ENCODE peak calls at places on chromosomes 1 and 21, in five cellular contexts. D is HL-60, E is NB4, A is fibroblast of pulmonary artery, I is neural progenitor cell. X is an unnamed sample.

GRCh38 chr1:209808059-209808494 is 2.1 kb upstream of the IRF6 start:
- DNase-seq in D (no peak), E (no peak), A (peak; percentile 97), I (no peak), X (no peak)

GRCh38 chr1:192802406-192802805 is 6.4 kb upstream of the RGS2 start:
- DNase-seq in D (no peak), E (no peak), A (no peak), I (no peak), X (no peak)

GRCh38 chr1:71565267-71565666 is 484.4 kb upstream of the ZRANB2 start:
- DNase-seq in D (no peak), E (no peak), A (peak; percentile 13), I (no peak), X (no peak)

GRCh38 chr1:37599940-37600339 is 4.2 kb upstream of the GNL2 start:
- DNase-seq in D (no peak), E (no peak), A (no peak), I (no peak), X (no peak)

GRCh38 chr21:9759972-9760371 is 761.4 kb upstream of the TPTE start:
- DNase-seq in D (no peak), E (no peak), A (no peak), I (no peak), X (no peak)

GRCh38 chr1:180646093-180646492 is 14.3 kb downstream of the XPR1 start:
- DNase-seq in D (no peak), E (no peak), A (no peak), I (no peak), X (no peak)

GRCh38 chr1:246742396-246742795 is 18.2 kb downstream of the SCCPDH start:
- DNase-seq in D (no peak), E (no peak), A (no peak), I (no peak), X (no peak)

GRCh38 chr1:23558140-23558871 is 995 bp downstream of the ID3 start:
- DNase-seq in D (no peak), E (peak; percentile 57), A (peak; percentile 78), I (peak; percentile 45), X (peak; percentile 43)

GRCh38 chr1:6653651-6654290 is 29.1 kb downstream of the THAP3 start:
- DNase-seq in D (no peak), E (no peak), A (no peak), I (no peak), X (no peak)

GRCh38 chr1:203628185-203628996 is 1.8 kb downstream of the ATP2B4 start:
- DNase-seq in D (peak; percentile 36), E (peak; percentile 51), A (peak; percentile 67), I (peak; percentile 89), X (peak; percentile 58)

GRCh38 chr1:232011961-232012360 is 385.4 kb downstream of the DISC1 start:
- DNase-seq in D (no peak), E (no peak), A (peak; percentile 6), I (no peak), X (no peak)

GRCh38 chr1:188895611-188896010 is 1582.1 kb downstream of the BRINP3 start:
- DNase-seq in D (no peak), E (no peak), A (no peak), I (no peak), X (no peak)
- TF ChIP-seq CTCF in D (no peak), E (no peak), A (no peak), I (no peak), X (no peak)

GRCh38 chr1:226634156-226634588 is 85.6 kb downstream of the STUM start:
- DNase-seq in D (peak; percentile 36), E (peak; percentile 76), A (peak; percentile 70), I (peak; percentile 87), X (peak; percentile 91)

GRCh38 chr1:226632922-226633351 is 84.4 kb downstream of the STUM start:
- DNase-seq in D (no peak), E (peak; percentile 44), A (no peak), I (no peak), X (no peak)

GRCh38 chr1:226634611-226635246 is 86.2 kb downstream of the STUM start:
- DNase-seq in D (no peak), E (no peak), A (no peak), I (no peak), X (no peak)

GRCh38 chr1:226632169-226632884 is 83.8 kb downstream of the STUM start:
- DNase-seq in D (no peak), E (no peak), A (no peak), I (no peak), X (no peak)

GRCh38 chr1:226633541-226634155 is 85.1 kb downstream of the STUM start:
- DNase-seq in D (no peak), E (no peak), A (no peak), I (no peak), X (no peak)
- TF ChIP-seq CTCF in D (no peak), E (no peak), A (no peak), I (no peak), X (no peak)

GRCh38 chr1:11594222-11594621 is 60.0 kb downstream of the FBXO2 start:
- DNase-seq in D (no peak), E (no peak), A (peak; percentile 42), I (peak; percentile 74), X (peak; percentile 41)
- TF ChIP-seq CTCF in D (no peak), E (no peak), A (peak; percentile 27), I (peak; percentile 75), X (peak; percentile 47)

GRCh38 chr1:205920159-205920558 is 23.1 kb downstream of the SLC26A9 start:
- DNase-seq in D (no peak), E (peak; percentile 31), A (peak; percentile 55), I (no peak), X (no peak)
- TF ChIP-seq CTCF in D (no peak), E (no peak), A (no peak), I (no peak), X (no peak)

GRCh38 chr1:179445593-179445992 is 79.8 kb downstream of the AXDND1 start:
- DNase-seq in D (no peak), E (no peak), A (no peak), I (no peak), X (no peak)

GRCh38 chr1:179448429-179449149 is 82.8 kb downstream of the AXDND1 start:
- DNase-seq in D (no peak), E (no peak), A (no peak), I (no peak), X (no peak)

GRCh38 chr1:179447489-179447888 is 81.7 kb downstream of the AXDND1 start:
- DNase-seq in D (no peak), E (peak; percentile 35), A (peak; percentile 8), I (peak; percentile 29), X (no peak)
- TF ChIP-seq CTCF in D (no peak), E (peak; percentile 35), A (peak; percentile 29), I (peak; percentile 41), X (no peak)

GRCh38 chr1:178376008-178376407 is 120.8 kb downstream of the CLEC20A start:
- DNase-seq in D (no peak), E (no peak), A (no peak), I (no peak), X (no peak)

GRCh38 chr1:178382372-178382771 is 114.4 kb downstream of the CLEC20A start:
- DNase-seq in D (no peak), E (no peak), A (no peak), I (no peak), X (no peak)

GRCh38 chr1:178385662-178386061 is 111.1 kb downstream of the CLEC20A start:
- DNase-seq in D (no peak), E (no peak), A (no peak), I (no peak), X (no peak)

GRCh38 chr1:178374016-178374415 is 122.7 kb downstream of the CLEC20A start:
- DNase-seq in D (no peak), E (no peak), A (no peak), I (no peak), X (no peak)

GRCh38 chr1:178379807-178380206 is 117.0 kb downstream of the CLEC20A start:
- DNase-seq in D (no peak), E (no peak), A (no peak), I (peak; percentile 71), X (peak; percentile 54)
- TF ChIP-seq CTCF in D (no peak), E (no peak), A (peak; percentile 27), I (peak; percentile 84), X (peak; percentile 73)

GRCh38 chr1:91026320-91026719 is 4.5 kb upstream of the ZNF644 start:
- DNase-seq in D (no peak), E (no peak), A (no peak), I (no peak), X (no peak)

GRCh38 chr1:91022518-91022929 is 689 bp upstream of the ZNF644 start:
- DNase-seq in D (no peak), E (no peak), A (no peak), I (peak; percentile 13), X (no peak)

GRCh38 chr1:91024501-91025119 is 2.8 kb upstream of the ZNF644 start:
- DNase-seq in D (no peak), E (no peak), A (no peak), I (no peak), X (no peak)

GRCh38 chr1:91021686-91022517 is at the start of gene ZNF644:
- DNase-seq in D (peak; percentile 73), E (peak; percentile 97), A (peak; percentile 95), I (peak; percentile 94), X (peak; percentile 84)

DNA sequence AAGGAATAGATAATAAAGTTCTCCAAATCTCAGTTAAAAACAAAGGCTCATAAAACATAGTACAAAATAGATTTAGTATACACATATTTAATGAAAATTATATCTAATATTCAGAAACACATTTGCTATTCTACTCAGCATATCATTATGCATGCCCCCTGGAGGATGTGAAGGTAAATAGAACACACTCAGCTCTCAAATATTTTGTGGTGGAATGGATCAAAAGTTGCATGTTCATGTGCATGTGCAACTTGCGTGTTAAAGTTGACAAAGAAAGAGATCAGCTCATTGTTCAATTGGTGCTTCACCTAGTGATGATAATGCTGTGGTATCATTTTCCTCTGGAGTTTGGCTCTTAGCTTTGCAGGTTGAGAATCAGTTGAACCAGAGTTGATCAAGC is 4.9 kb upstream of the ZNF644 start:
- DNase-seq in D (no peak), E (no peak), A (peak; percentile 45), I (no peak), X (no peak)
- TF ChIP-seq CTCF in D (no peak), E (peak; percentile 12), A (peak; percentile 62), I (no peak), X (no peak)

X was measured in nephron progenitor cell.